ENCODE peak calls at places on chromosomes 1 and 21, in ten cellular contexts. One of them, this sample, is unnamed.

GRCh38 chr1:55289614-55290013 is 74.5 kb upstream of the USP24 start:
- DNase-seq in NCI-H774: no peak
- DNase-seq in activated T-cell treated with anti-CD3 and anti-CD28 coated beads, Interleukin-2, amount 50 U/mL, for 24 hours: no peak
- DNase-seq in stimulated activated CD4-positive, alpha-beta T cell treated with anti-CD3 and anti-CD28 coated beads, Interleukin-2, amount 100 ng/mL, for 48 hours: no peak
- DNase-seq in T-helper 2 cell: no peak
- DNase-seq in CD8-positive, alpha-beta memory T cell: no peak
- DNase-seq in GF-D8: no peak
- DNase-seq in H54: no peak
- DNase-seq in NCI-H2107: no peak
- DNase-seq in EL: no peak
- DNase-seq in this sample: peak

GRCh38 chr1:9143250-9143649 is 14.3 kb upstream of the GPR157 start:
- DNase-seq in NCI-H774: no peak
- DNase-seq in activated T-cell treated with anti-CD3 and anti-CD28 coated beads, Interleukin-2, amount 50 U/mL, for 24 hours: no peak
- DNase-seq in stimulated activated CD4-positive, alpha-beta T cell treated with anti-CD3 and anti-CD28 coated beads, Interleukin-2, amount 100 ng/mL, for 48 hours: no peak
- DNase-seq in T-helper 2 cell: no peak
- DNase-seq in CD8-positive, alpha-beta memory T cell: no peak
- DNase-seq in GF-D8: peak
- DNase-seq in H54: no peak
- DNase-seq in NCI-H2107: no peak
- DNase-seq in EL: peak
- DNase-seq in this sample: peak

GRCh38 chr1:66770694-66771093 is 18.4 kb downstream of the DYNLT5 start:
- DNase-seq in NCI-H774: peak
- DNase-seq in activated T-cell treated with anti-CD3 and anti-CD28 coated beads, Interleukin-2, amount 50 U/mL, for 24 hours: no peak
- DNase-seq in stimulated activated CD4-positive, alpha-beta T cell treated with anti-CD3 and anti-CD28 coated beads, Interleukin-2, amount 100 ng/mL, for 48 hours: no peak
- DNase-seq in T-helper 2 cell: no peak
- DNase-seq in CD8-positive, alpha-beta memory T cell: no peak
- DNase-seq in GF-D8: no peak
- DNase-seq in H54: no peak
- DNase-seq in NCI-H2107: peak
- DNase-seq in EL: no peak
- DNase-seq in this sample: no peak

GRCh38 chr1:169588785-169589485 is 2.7 kb upstream of the F5 start:
- DNase-seq in NCI-H774: no peak
- DNase-seq in activated T-cell treated with anti-CD3 and anti-CD28 coated beads, Interleukin-2, amount 50 U/mL, for 24 hours: peak
- DNase-seq in stimulated activated CD4-positive, alpha-beta T cell treated with anti-CD3 and anti-CD28 coated beads, Interleukin-2, amount 100 ng/mL, for 48 hours: no peak
- DNase-seq in T-helper 2 cell: no peak
- DNase-seq in CD8-positive, alpha-beta memory T cell: no peak
- DNase-seq in GF-D8: no peak
- DNase-seq in H54: no peak
- DNase-seq in NCI-H2107: no peak
- DNase-seq in EL: no peak
- DNase-seq in this sample: no peak

GRCh38 chr1:83583351-83584014 is 415.4 kb downstream of the TTLL7 start:
- DNase-seq in NCI-H774: peak
- DNase-seq in activated T-cell treated with anti-CD3 and anti-CD28 coated beads, Interleukin-2, amount 50 U/mL, for 24 hours: no peak
- DNase-seq in stimulated activated CD4-positive, alpha-beta T cell treated with anti-CD3 and anti-CD28 coated beads, Interleukin-2, amount 100 ng/mL, for 48 hours: no peak
- DNase-seq in T-helper 2 cell: peak
- DNase-seq in CD8-positive, alpha-beta memory T cell: no peak
- DNase-seq in GF-D8: no peak
- DNase-seq in H54: no peak
- DNase-seq in NCI-H2107: no peak
- DNase-seq in EL: no peak
- DNase-seq in this sample: no peak

GRCh38 chr1:177424746-177425145 is 254.0 kb downstream of the BRINP2 start:
- DNase-seq in NCI-H774: no peak
- DNase-seq in activated T-cell treated with anti-CD3 and anti-CD28 coated beads, Interleukin-2, amount 50 U/mL, for 24 hours: no peak
- DNase-seq in stimulated activated CD4-positive, alpha-beta T cell treated with anti-CD3 and anti-CD28 coated beads, Interleukin-2, amount 100 ng/mL, for 48 hours: no peak
- DNase-seq in T-helper 2 cell: no peak
- DNase-seq in CD8-positive, alpha-beta memory T cell: no peak
- DNase-seq in GF-D8: no peak
- DNase-seq in H54: no peak
- DNase-seq in NCI-H2107: no peak
- DNase-seq in EL: no peak
- DNase-seq in this sample: no peak

GRCh38 chr1:175274368-175274767 is 81.8 kb upstream of the KIAA0040 start:
- DNase-seq in NCI-H774: no peak
- DNase-seq in activated T-cell treated with anti-CD3 and anti-CD28 coated beads, Interleukin-2, amount 50 U/mL, for 24 hours: no peak
- DNase-seq in stimulated activated CD4-positive, alpha-beta T cell treated with anti-CD3 and anti-CD28 coated beads, Interleukin-2, amount 100 ng/mL, for 48 hours: no peak
- DNase-seq in T-helper 2 cell: no peak
- DNase-seq in CD8-positive, alpha-beta memory T cell: no peak
- DNase-seq in GF-D8: no peak
- DNase-seq in H54: no peak
- DNase-seq in NCI-H2107: no peak
- DNase-seq in EL: no peak
- DNase-seq in this sample: no peak

GRCh38 chr1:34140011-34140676 is 24.9 kb downstream of the CSMD2 start:
- DNase-seq in NCI-H774: no peak
- DNase-seq in activated T-cell treated with anti-CD3 and anti-CD28 coated beads, Interleukin-2, amount 50 U/mL, for 24 hours: no peak
- DNase-seq in stimulated activated CD4-positive, alpha-beta T cell treated with anti-CD3 and anti-CD28 coated beads, Interleukin-2, amount 100 ng/mL, for 48 hours: no peak
- DNase-seq in T-helper 2 cell: no peak
- DNase-seq in CD8-positive, alpha-beta memory T cell: no peak
- DNase-seq in GF-D8: no peak
- DNase-seq in H54: no peak
- DNase-seq in NCI-H2107: no peak
- DNase-seq in EL: no peak
- DNase-seq in this sample: no peak

GRCh38 chr1:84525738-84526137 is 19.4 kb upstream of the GNG5 start:
- DNase-seq in NCI-H774: no peak
- DNase-seq in activated T-cell treated with anti-CD3 and anti-CD28 coated beads, Interleukin-2, amount 50 U/mL, for 24 hours: no peak
- DNase-seq in stimulated activated CD4-positive, alpha-beta T cell treated with anti-CD3 and anti-CD28 coated beads, Interleukin-2, amount 100 ng/mL, for 48 hours: no peak
- DNase-seq in T-helper 2 cell: no peak
- DNase-seq in CD8-positive, alpha-beta memory T cell: no peak
- DNase-seq in GF-D8: no peak
- DNase-seq in H54: no peak
- DNase-seq in NCI-H2107: no peak
- DNase-seq in EL: no peak
- DNase-seq in this sample: peak

GRCh38 chr1:223079498-223079897 is 63.5 kb downstream of the TLR5 start:
- DNase-seq in NCI-H774: no peak
- DNase-seq in activated T-cell treated with anti-CD3 and anti-CD28 coated beads, Interleukin-2, amount 50 U/mL, for 24 hours: no peak
- DNase-seq in stimulated activated CD4-positive, alpha-beta T cell treated with anti-CD3 and anti-CD28 coated beads, Interleukin-2, amount 100 ng/mL, for 48 hours: no peak
- DNase-seq in T-helper 2 cell: no peak
- DNase-seq in CD8-positive, alpha-beta memory T cell: no peak
- DNase-seq in GF-D8: no peak
- DNase-seq in H54: no peak
- DNase-seq in NCI-H2107: no peak
- DNase-seq in EL: no peak
- DNase-seq in this sample: peak

GRCh38 chr21:34184232-34184631 is 110.9 kb downstream of the MRPS6 start:
- DNase-seq in NCI-H774: no peak
- DNase-seq in activated T-cell treated with anti-CD3 and anti-CD28 coated beads, Interleukin-2, amount 50 U/mL, for 24 hours: no peak
- DNase-seq in stimulated activated CD4-positive, alpha-beta T cell treated with anti-CD3 and anti-CD28 coated beads, Interleukin-2, amount 100 ng/mL, for 48 hours: no peak
- DNase-seq in T-helper 2 cell: no peak
- DNase-seq in CD8-positive, alpha-beta memory T cell: no peak
- DNase-seq in GF-D8: no peak
- DNase-seq in H54: no peak
- DNase-seq in NCI-H2107: no peak
- DNase-seq in EL: no peak
- DNase-seq in this sample: no peak

GRCh38 chr1:25006770-25007169 is 76.7 kb upstream of the RUNX3 start:
- DNase-seq in NCI-H774: no peak
- DNase-seq in activated T-cell treated with anti-CD3 and anti-CD28 coated beads, Interleukin-2, amount 50 U/mL, for 24 hours: no peak
- DNase-seq in stimulated activated CD4-positive, alpha-beta T cell treated with anti-CD3 and anti-CD28 coated beads, Interleukin-2, amount 100 ng/mL, for 48 hours: no peak
- DNase-seq in T-helper 2 cell: no peak
- DNase-seq in CD8-positive, alpha-beta memory T cell: no peak
- DNase-seq in GF-D8: no peak
- DNase-seq in H54: no peak
- DNase-seq in NCI-H2107: no peak
- DNase-seq in EL: no peak
- DNase-seq in this sample: no peak